ENCODE peak calls at places on chromosomes 3 and 15, in four cellular contexts. One of them, this sample, is unnamed. For H3K4me1, the result is how much of the 10 kb centered on the place peaks cover.

GRCh38 chr3:72042397-72043211 is 257.7 kb upstream of the PROK2 start:
- DNase-seq in aorta: peak
- DNase-seq in effector memory CD4-positive, alpha-beta T cell: no peak
- DNase-seq in pancreas: no peak
- DNase-seq in this sample: no peak

GRCh38 chr3:62174116-62174515 is 199.2 kb downstream of the FEZF2 start:
- DNase-seq in aorta: no peak
- DNase-seq in effector memory CD4-positive, alpha-beta T cell: no peak
- DNase-seq in pancreas: no peak
- DNase-seq in this sample: no peak

GRCh38 chr3:189513281-189514151 is 117.7 kb upstream of the TP63 start:
- DNase-seq in effector memory CD4-positive, alpha-beta T cell: no peak
- DNase-seq in aorta: no peak
- DNase-seq in pancreas: no peak
- DNase-seq in this sample: no peak

GRCh38 chr3:120506828-120507774 is 56.3 kb upstream of the FSTL1 start:
- DNase-seq in effector memory CD4-positive, alpha-beta T cell: no peak
- DNase-seq in aorta: no peak
- DNase-seq in pancreas: peak
- DNase-seq in this sample: no peak

GRCh38 chr15:38389924-38390542 is 63.9 kb upstream of the FAM98B start:
- DNase-seq in effector memory CD4-positive, alpha-beta T cell: peak
- DNase-seq in aorta: peak
- DNase-seq in pancreas: peak
- DNase-seq in this sample: peak

GRCh38 chr3:11140054-11140712 is 14.1 kb upstream of the HRH1 start:
- DNase-seq in effector memory CD4-positive, alpha-beta T cell: no peak
- DNase-seq in aorta: peak
- DNase-seq in pancreas: no peak
- DNase-seq in this sample: peak

GRCh38 chr3:138188013-138188352 is 882 bp downstream of the ARMC8 start:
- DNase-seq in aorta: no peak
- DNase-seq in effector memory CD4-positive, alpha-beta T cell: no peak
- DNase-seq in pancreas: no peak
- DNase-seq in this sample: no peak

GRCh38 chr3:115720988-115721387 is 97.7 kb downstream of the GAP43 start:
- DNase-seq in aorta: no peak
- DNase-seq in pancreas: no peak
- DNase-seq in effector memory CD4-positive, alpha-beta T cell: no peak
- DNase-seq in this sample: no peak

GRCh38 chr15:35289029-35289617 is 204.0 kb upstream of the NANOGP8 start:
- DNase-seq in effector memory CD4-positive, alpha-beta T cell: no peak
- DNase-seq in pancreas: no peak
- DNase-seq in aorta: no peak
- DNase-seq in this sample: no peak

GRCh38 chr3:131730581-131730980 is 227.8 kb upstream of the MRPL3 start:
- DNase-seq in aorta: no peak
- DNase-seq in pancreas: no peak
- DNase-seq in effector memory CD4-positive, alpha-beta T cell: no peak
- DNase-seq in this sample: no peak

GRCh38 chr3:191362036-191362435 is 31.7 kb upstream of the UTS2B start:
- DNase-seq in aorta: no peak
- DNase-seq in effector memory CD4-positive, alpha-beta T cell: no peak
- DNase-seq in pancreas: no peak
- DNase-seq in this sample: peak

GRCh38 chr3:150577854-150578253 is 25.3 kb upstream of the SELENOT start:
- DNase-seq in aorta: no peak
- DNase-seq in pancreas: no peak
- DNase-seq in effector memory CD4-positive, alpha-beta T cell: no peak
- DNase-seq in this sample: no peak

GRCh38 chr3:54262541-54262940 is 140.2 kb downstream of the CACNA2D3 start:
- DNase-seq in aorta: no peak
- DNase-seq in pancreas: no peak
- DNase-seq in effector memory CD4-positive, alpha-beta T cell: no peak
- DNase-seq in this sample: no peak

GRCh38 chr15:80659375-80659774 is 35.7 kb upstream of the ABHD17C start:
- DNase-seq in effector memory CD4-positive, alpha-beta T cell: no peak
- DNase-seq in aorta: no peak
- DNase-seq in pancreas: no peak
- DNase-seq in this sample: no peak

GRCh38 chr3:63523100-63523499 is 129.4 kb upstream of the SNTN start:
- DNase-seq in effector memory CD4-positive, alpha-beta T cell: no peak
- DNase-seq in pancreas: no peak
- DNase-seq in aorta: no peak
- DNase-seq in this sample: no peak

GRCh38 chr3:58386966-58387365 is 46.7 kb downstream of the PDHB start:
- DNase-seq in effector memory CD4-positive, alpha-beta T cell: no peak
- DNase-seq in aorta: peak
- DNase-seq in pancreas: no peak
- DNase-seq in this sample: no peak

GRCh38 chr3:12370758-12371157 is 81.9 kb downstream of the PPARG start:
- DNase-seq in pancreas: no peak
- DNase-seq in effector memory CD4-positive, alpha-beta T cell: no peak
- DNase-seq in aorta: no peak
- DNase-seq in this sample: no peak

GRCh38 chr3:150145659-150146058 is 175.0 kb upstream of the PFN2 start:
- DNase-seq in effector memory CD4-positive, alpha-beta T cell: no peak
- DNase-seq in aorta: no peak
- DNase-seq in pancreas: no peak
- DNase-seq in this sample: no peak

GRCh38 chr3:184562146-184562861 is 719 bp downstream of the EPHB3 start:
- DNase-seq in aorta: peak
- DNase-seq in effector memory CD4-positive, alpha-beta T cell: no peak
- DNase-seq in pancreas: no peak
- DNase-seq in this sample: no peak

GRCh38 chr3:18422972-18423371 is 2.2 kb downstream of the SATB1 start:
- DNase-seq in effector memory CD4-positive, alpha-beta T cell: no peak
- DNase-seq in pancreas: no peak
- DNase-seq in aorta: no peak
- DNase-seq in this sample: no peak

GRCh38 chr3:71987089-71987735 is 202.3 kb upstream of the PROK2 start:
- DNase-seq in aorta: no peak
- DNase-seq in effector memory CD4-positive, alpha-beta T cell: no peak
- DNase-seq in pancreas: no peak
- DNase-seq in this sample: no peak

GRCh38 chr3:184189421-184189820 is 3.4 kb downstream of the ABCF3 start:
- DNase-seq in effector memory CD4-positive, alpha-beta T cell: no peak
- DNase-seq in pancreas: no peak
- DNase-seq in aorta: no peak
- DNase-seq in this sample: no peak

GRCh38 chr3:188947983-188948657 is 223.7 kb upstream of the TPRG1 start:
- DNase-seq in pancreas: peak
- DNase-seq in aorta: peak
- DNase-seq in effector memory CD4-positive, alpha-beta T cell: no peak
- DNase-seq in this sample: peak

GRCh38 chr15:84795186-84795585 is 22.0 kb upstream of the ALPK3 start:
- DNase-seq in effector memory CD4-positive, alpha-beta T cell: no peak
- DNase-seq in pancreas: no peak
- DNase-seq in aorta: no peak
- DNase-seq in this sample: no peak

GRCh38 chr15:48190932-48191573 is 412 bp upstream of the CTXN2 start:
- DNase-seq in aorta: peak
- DNase-seq in pancreas: peak
- DNase-seq in effector memory CD4-positive, alpha-beta T cell: no peak
- DNase-seq in this sample: peak

GRCh38 chr3:44232407-44232806 is 9.3 kb upstream of the TOPAZ1 start:
- DNase-seq in aorta: no peak
- DNase-seq in effector memory CD4-positive, alpha-beta T cell: no peak
- DNase-seq in pancreas: no peak
- DNase-seq in this sample: no peak

GRCh38 chr15:81160312-81161214 is 26.5 kb downstream of the CFAP161 start:
- DNase-seq in effector memory CD4-positive, alpha-beta T cell: no peak
- DNase-seq in pancreas: no peak
- DNase-seq in aorta: peak
- DNase-seq in this sample: no peak

GRCh38 chr3:17643691-17644090 is 98.7 kb downstream of the TBC1D5 start:
- DNase-seq in effector memory CD4-positive, alpha-beta T cell: no peak
- DNase-seq in pancreas: no peak
- DNase-seq in aorta: no peak
- DNase-seq in this sample: no peak

GRCh38 chr3:42749753-42750231 is 23.3 kb downstream of the CCDC13 start:
- DNase-seq in effector memory CD4-positive, alpha-beta T cell: no peak
- DNase-seq in aorta: no peak
- DNase-seq in pancreas: no peak
- DNase-seq in this sample: no peak

GRCh38 chr3:116886202-116886893 is 176.8 kb downstream of the TUSC7 start:
- DNase-seq in aorta: no peak
- DNase-seq in pancreas: no peak
- DNase-seq in effector memory CD4-positive, alpha-beta T cell: no peak
- DNase-seq in this sample: no peak

GRCh38 chr15:66684136-66684681 is 17.8 kb upstream of the SMAD6 start:
- DNase-seq in effector memory CD4-positive, alpha-beta T cell: no peak
- DNase-seq in aorta: no peak
- DNase-seq in pancreas: no peak
- DNase-seq in this sample: no peak

GRCh38 chr15:90553248-90553745 is 23.6 kb downstream of the CRTC3 start:
- DNase-seq in aorta: no peak
- DNase-seq in pancreas: no peak
- DNase-seq in effector memory CD4-positive, alpha-beta T cell: no peak
- DNase-seq in this sample: no peak

GRCh38 chr3:151379083-151379734 is 5.3 kb downstream of the P2RY12 start:
- DNase-seq in effector memory CD4-positive, alpha-beta T cell: no peak
- DNase-seq in aorta: peak
- DNase-seq in pancreas: peak
- DNase-seq in this sample: no peak

GRCh38 chr3:151037746-151038145 is 47.7 kb upstream of the MED12L start:
- DNase-seq in effector memory CD4-positive, alpha-beta T cell: no peak
- DNase-seq in pancreas: no peak
- DNase-seq in aorta: peak
- DNase-seq in this sample: no peak

GRCh38 chr3:181382656-181383055 is 329.1 kb upstream of the SOX2 start:
- DNase-seq in aorta: no peak
- DNase-seq in effector memory CD4-positive, alpha-beta T cell: no peak
- DNase-seq in pancreas: no peak
- DNase-seq in this sample: peak

GRCh38 chr15:82985688-82986441 is at the start of gene RAMAC:
- DNase-seq in effector memory CD4-positive, alpha-beta T cell: peak
- DNase-seq in pancreas: peak
- DNase-seq in aorta: peak
- DNase-seq in this sample: peak
- H3K4me3 ChIP-seq in effector memory CD4-positive, alpha-beta T cell: peak
- H3K4me3 ChIP-seq in pancreas: peak
- H3K4me3 ChIP-seq in aorta: peak
- H3K4me3 ChIP-seq in this sample: peak

DNA sequence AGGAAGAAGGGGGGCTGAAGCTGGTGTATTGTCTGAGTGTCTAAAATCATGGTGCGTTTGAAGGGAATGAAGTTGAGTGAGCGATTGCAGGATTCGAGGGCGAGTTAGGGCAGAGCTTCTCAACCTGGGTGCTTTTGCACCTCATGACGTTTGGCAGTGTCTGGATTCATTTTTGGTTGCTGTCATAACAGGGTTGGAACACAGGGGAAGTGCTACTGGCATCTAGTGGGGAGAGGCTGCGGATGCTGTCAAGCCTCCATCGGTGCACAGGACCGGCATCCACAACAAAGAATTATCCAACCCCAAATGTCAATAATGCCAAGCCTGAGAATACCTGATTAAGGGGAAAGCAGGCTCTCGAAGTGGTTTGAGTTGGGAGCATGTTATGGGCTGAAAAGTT is 120.0 kb downstream of the SLCO3A1 start:
- DNase-seq in pancreas: no peak
- DNase-seq in aorta: no peak
- DNase-seq in effector memory CD4-positive, alpha-beta T cell: no peak
- DNase-seq in this sample: no peak
- H3K4me1 ChIP-seq in pancreas: under half
- H3K4me1 ChIP-seq in aorta: under half
- H3K4me1 ChIP-seq in effector memory CD4-positive, alpha-beta T cell: under half
- H3K4me1 ChIP-seq in this sample: under half

DNA sequence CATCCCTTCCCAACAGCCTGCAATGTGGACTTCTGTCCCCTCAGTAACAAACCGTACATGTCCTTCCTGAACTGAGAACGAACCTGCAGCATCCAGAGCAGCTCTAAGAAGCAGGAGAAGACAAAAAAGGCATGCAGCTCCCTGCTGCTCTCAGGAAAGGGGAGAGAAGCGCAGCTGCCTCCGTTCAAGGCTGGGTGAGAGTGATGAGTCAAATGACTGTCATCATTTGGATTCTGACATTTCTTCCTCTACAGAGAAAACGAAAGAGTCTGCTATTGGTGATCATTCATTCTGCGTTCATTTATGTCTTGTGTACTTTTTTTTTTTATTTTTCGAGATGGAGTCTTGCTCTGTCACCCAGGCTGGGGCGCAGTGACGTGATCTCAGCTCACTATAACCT is 677.8 kb downstream of the FHIT start:
- DNase-seq in pancreas: no peak
- DNase-seq in aorta: no peak
- DNase-seq in effector memory CD4-positive, alpha-beta T cell: no peak
- DNase-seq in this sample: no peak
- H3K4me3 ChIP-seq in pancreas: no peak
- H3K4me3 ChIP-seq in aorta: no peak
- H3K4me3 ChIP-seq in effector memory CD4-positive, alpha-beta T cell: no peak
- H3K4me3 ChIP-seq in this sample: no peak

GRCh38 chr3:47930979-47931378 is 85.2 kb downstream of the MAP4 start:
- DNase-seq in aorta: no peak
- DNase-seq in pancreas: no peak
- DNase-seq in effector memory CD4-positive, alpha-beta T cell: no peak
- DNase-seq in this sample: no peak
- H3K4me1 ChIP-seq in aorta: under half
- H3K4me1 ChIP-seq in pancreas: under half
- H3K4me1 ChIP-seq in effector memory CD4-positive, alpha-beta T cell: under half
- H3K4me1 ChIP-seq in this sample: under half

GRCh38 chr3:126889276-126890201 is 93.4 kb upstream of the PLXNA1 start:
- DNase-seq in aorta: no peak
- DNase-seq in pancreas: no peak
- DNase-seq in effector memory CD4-positive, alpha-beta T cell: no peak
- DNase-seq in this sample: no peak
- H3K4me3 ChIP-seq in aorta: no peak
- H3K4me3 ChIP-seq in pancreas: no peak
- H3K4me3 ChIP-seq in effector memory CD4-positive, alpha-beta T cell: no peak
- H3K4me3 ChIP-seq in this sample: no peak

This sample was measured in lower lobe of right lung.